ENCODE peak calls at places on chromosomes 5 and 9, in six cellular contexts. One of them, this sample, is unnamed.
A peak's percentile ranks its signal among the peaks of the same experiment; 100 is the strongest.

GRCh38 chr5:167934561-167934971 is 356.9 kb upstream of the WWC1 start:
- DNase-seq in LoVo: no peak
- DNase-seq in amniotic stem cell: no peak
- DNase-seq in GM19239: no peak
- DNase-seq in hippocampal formation: no peak
- DNase-seq in A673: no peak
- DNase-seq in this sample: no peak

GRCh38 chr9:69186841-69187611 is 12.9 kb downstream of the TJP2 start:
- DNase-seq in LoVo: no peak
- DNase-seq in amniotic stem cell: no peak
- DNase-seq in GM19239: no peak
- DNase-seq in hippocampal formation: no peak
- DNase-seq in A673: no peak
- DNase-seq in this sample: no peak

GRCh38 chr9:100352201-100352726 is 478 bp downstream of the TEX10 start:
- DNase-seq in LoVo: no peak
- DNase-seq in amniotic stem cell: no peak
- DNase-seq in GM19239: no peak
- DNase-seq in hippocampal formation: peak; percentile 31
- DNase-seq in A673: peak; percentile 29
- DNase-seq in this sample: no peak

GRCh38 chr5:162384225-162384624 is 316.7 kb downstream of the GABRG2 start:
- DNase-seq in LoVo: no peak
- DNase-seq in amniotic stem cell: no peak
- DNase-seq in GM19239: no peak
- DNase-seq in hippocampal formation: no peak
- DNase-seq in A673: no peak
- DNase-seq in this sample: no peak

GRCh38 chr5:155767480-155767879 is 559.5 kb upstream of the SGCD start:
- DNase-seq in LoVo: no peak
- DNase-seq in amniotic stem cell: no peak
- DNase-seq in GM19239: no peak
- DNase-seq in hippocampal formation: no peak
- DNase-seq in A673: no peak
- DNase-seq in this sample: no peak

GRCh38 chr5:113495402-113495801 is 7.1 kb upstream of the MCC start:
- DNase-seq in LoVo: peak; percentile 18
- DNase-seq in amniotic stem cell: no peak
- DNase-seq in GM19239: no peak
- DNase-seq in hippocampal formation: no peak
- DNase-seq in A673: no peak
- DNase-seq in this sample: no peak

GRCh38 chr9:77447646-77448045 is 200.5 kb downstream of the GNA14 start:
- DNase-seq in LoVo: no peak
- DNase-seq in amniotic stem cell: no peak
- DNase-seq in GM19239: no peak
- DNase-seq in hippocampal formation: no peak
- DNase-seq in A673: no peak
- DNase-seq in this sample: no peak

GRCh38 chr5:4531756-4532704 is 608.1 kb upstream of the ADAMTS16 start:
- DNase-seq in LoVo: no peak
- DNase-seq in amniotic stem cell: no peak
- DNase-seq in GM19239: no peak
- DNase-seq in hippocampal formation: no peak
- DNase-seq in A673: no peak
- DNase-seq in this sample: no peak

GRCh38 chr9:87187656-87188055 is 240.3 kb upstream of the GAS1 start:
- DNase-seq in LoVo: no peak
- DNase-seq in amniotic stem cell: no peak
- DNase-seq in GM19239: no peak
- DNase-seq in hippocampal formation: no peak
- DNase-seq in A673: no peak
- DNase-seq in this sample: no peak

GRCh38 chr5:149030392-149030791 is 32.5 kb downstream of the SH3TC2 start:
- DNase-seq in LoVo: no peak
- DNase-seq in amniotic stem cell: no peak
- DNase-seq in GM19239: no peak
- DNase-seq in hippocampal formation: no peak
- DNase-seq in A673: no peak
- DNase-seq in this sample: no peak

GRCh38 chr9:104280216-104280585 is 186.1 kb downstream of the SMC2 start:
- DNase-seq in LoVo: no peak
- DNase-seq in amniotic stem cell: no peak
- DNase-seq in GM19239: no peak
- DNase-seq in hippocampal formation: no peak
- DNase-seq in A673: no peak
- DNase-seq in this sample: no peak

GRCh38 chr9:34035656-34036055 is 13.0 kb downstream of the UBAP2 start:
- DNase-seq in LoVo: no peak
- DNase-seq in amniotic stem cell: no peak
- DNase-seq in GM19239: no peak
- DNase-seq in hippocampal formation: no peak
- DNase-seq in A673: no peak
- DNase-seq in this sample: no peak

GRCh38 chr5:128085413-128085812 is 1.8 kb downstream of the SLC12A2 start:
- DNase-seq in LoVo: peak; percentile 84
- DNase-seq in amniotic stem cell: no peak
- DNase-seq in GM19239: no peak
- DNase-seq in hippocampal formation: no peak
- DNase-seq in A673: no peak
- DNase-seq in this sample: no peak

GRCh38 chr5:4879693-4880303 is 260.3 kb upstream of the ADAMTS16 start:
- DNase-seq in LoVo: peak; percentile 68
- DNase-seq in amniotic stem cell: no peak
- DNase-seq in GM19239: peak; percentile 53
- DNase-seq in hippocampal formation: peak; percentile 85
- DNase-seq in A673: peak; percentile 68
- DNase-seq in this sample: peak; percentile 66

GRCh38 chr5:55749387-55749786 is 11.5 kb downstream of the DDX4 start:
- DNase-seq in LoVo: no peak
- DNase-seq in amniotic stem cell: no peak
- DNase-seq in GM19239: no peak
- DNase-seq in hippocampal formation: no peak
- DNase-seq in A673: no peak
- DNase-seq in this sample: no peak

GRCh38 chr5:133846478-133847226 is 121.8 kb downstream of the C5orf15 start:
- DNase-seq in LoVo: no peak
- DNase-seq in amniotic stem cell: no peak
- DNase-seq in GM19239: peak; percentile 30
- DNase-seq in hippocampal formation: no peak
- DNase-seq in A673: no peak
- DNase-seq in this sample: no peak

GRCh38 chr5:39760385-39761198 is 335.8 kb upstream of the DAB2 start:
- DNase-seq in LoVo: no peak
- DNase-seq in amniotic stem cell: peak; percentile 60
- DNase-seq in GM19239: no peak
- DNase-seq in hippocampal formation: no peak
- DNase-seq in A673: no peak
- DNase-seq in this sample: peak; percentile 86

GRCh38 chr9:94929373-94929764 is 202.9 kb downstream of the AOPEP start:
- DNase-seq in LoVo: no peak
- DNase-seq in amniotic stem cell: no peak
- DNase-seq in GM19239: no peak
- DNase-seq in hippocampal formation: no peak
- DNase-seq in A673: no peak
- DNase-seq in this sample: no peak

GRCh38 chr5:175784230-175784629 is 87.1 kb upstream of the CPLX2 start:
- DNase-seq in LoVo: no peak
- DNase-seq in amniotic stem cell: no peak
- DNase-seq in GM19239: no peak
- DNase-seq in hippocampal formation: no peak
- DNase-seq in A673: no peak
- DNase-seq in this sample: no peak

GRCh38 chr5:151718653-151719052 is 31.9 kb upstream of the SPARC start:
- DNase-seq in LoVo: no peak
- DNase-seq in amniotic stem cell: no peak
- DNase-seq in GM19239: no peak
- DNase-seq in hippocampal formation: no peak
- DNase-seq in A673: no peak
- DNase-seq in this sample: no peak

GRCh38 chr5:181204561-181205401 is at the start of gene TRIM7:
- DNase-seq in LoVo: peak; percentile 74
- DNase-seq in amniotic stem cell: no peak
- DNase-seq in GM19239: no peak
- DNase-seq in hippocampal formation: no peak
- DNase-seq in A673: no peak
- DNase-seq in this sample: no peak

GRCh38 chr5:96259211-96259772 is 173.8 kb downstream of the PCSK1 start:
- DNase-seq in LoVo: peak; percentile 16
- DNase-seq in amniotic stem cell: no peak
- DNase-seq in GM19239: no peak
- DNase-seq in hippocampal formation: no peak
- DNase-seq in A673: peak; percentile 9
- DNase-seq in this sample: peak; percentile 75

This sample was measured in Panc1.